ENCODE peak calls at places on chromosomes 5 and 9, in nine cellular contexts. N is activated CD4-positive, alpha-beta memory T cell treated with anti-CD3 and anti-CD28 coated beads, Interleukin-2, amount 10 ng/mL, durations not matched to agents 7 days and 5 days; U is M059J; H is stimulated activated CD4-positive, alpha-beta T cell treated with anti-CD3 and anti-CD28 coated beads, TNF-alpha, amount 100 ng/mL, for 24 hours; Y is NCI-H69; A is NCI-H1092; K is GM13976; E is HFFc6; F is NCI-H524. S is an unnamed sample.

GRCh38 chr5:75734913-75735789 is 17.9 kb upstream of the POC5 start:
- DNase-seq in N (peak), K (peak), H (no peak), U (peak), A (no peak), Y (peak), F (peak), E (peak), S (peak)

GRCh38 chr9:86099695-86100364 is 472 bp upstream of the GOLM1 start:
- DNase-seq in F (no peak), E (peak), U (no peak), K (peak), N (peak), Y (peak), A (no peak), H (no peak), S (peak)

GRCh38 chr9:35908484-35909125 is 685 bp upstream of the SPAAR start:
- DNase-seq in E (no peak), A (no peak), Y (peak), N (no peak), H (no peak), F (peak), U (no peak), K (no peak), S (peak)

GRCh38 chr5:162637501-162637900 is 569.9 kb downstream of the GABRG2 start:
- DNase-seq in N (no peak), U (no peak), Y (no peak), F (no peak), K (no peak), A (no peak), E (no peak), H (no peak), S (no peak)

GRCh38 chr5:15008911-15009310 is 137.3 kb upstream of the ANKH start:
- DNase-seq in U (no peak), F (no peak), E (no peak), H (no peak), N (no peak), A (no peak), Y (peak), K (no peak), S (no peak)

GRCh38 chr5:179127136-179128040 is 67.2 kb downstream of the ZNF354C start:
- DNase-seq in Y (no peak), A (no peak), E (no peak), H (no peak), F (no peak), K (no peak), U (no peak), N (no peak), S (no peak)

GRCh38 chr9:133186736-133187135 is 22.3 kb downstream of the OBP2B start:
- DNase-seq in F (no peak), U (no peak), N (no peak), K (no peak), E (no peak), H (no peak), Y (no peak), A (no peak), S (no peak)

GRCh38 chr9:78112004-78112403 is 80.4 kb upstream of the GNAQ start:
- DNase-seq in F (no peak), H (no peak), E (no peak), K (no peak), A (no peak), Y (no peak), U (no peak), N (no peak), S (no peak)

GRCh38 chr5:160434022-160434531 is 12.4 kb downstream of the PTTG1 start:
- DNase-seq in F (peak), H (no peak), E (no peak), Y (peak), N (no peak), U (peak), A (peak), K (peak), S (no peak)

GRCh38 chr9:112086627-112087026 is 88.5 kb downstream of the SUSD1 start:
- DNase-seq in H (no peak), E (peak), F (peak), U (peak), N (no peak), Y (peak), K (no peak), A (no peak), S (peak)

GRCh38 chr5:139808481-139809330 is 13.1 kb downstream of the PSD2 start:
- DNase-seq in F (no peak), U (peak), K (peak), A (no peak), H (no peak), E (peak), Y (no peak), N (peak), S (peak)

GRCh38 chr9:130414910-130415746 is 29.6 kb upstream of the ASS1 start:
- DNase-seq in N (no peak), E (no peak), F (peak), U (no peak), H (no peak), K (no peak), Y (peak), A (no peak), S (no peak)

GRCh38 chr9:112443636-112444035 is 43.0 kb upstream of the KIAA1958 start:
- DNase-seq in A (no peak), F (no peak), N (no peak), U (no peak), K (no peak), H (no peak), E (no peak), Y (no peak), S (no peak)

GRCh38 chr5:176466245-176466871 is 18.2 kb downstream of the FAF2 start:
- DNase-seq in Y (no peak), U (peak), F (no peak), H (no peak), E (peak), A (no peak), K (no peak), N (no peak), S (peak)

GRCh38 chr9:131835132-131835910 is 95.4 kb upstream of the RAPGEF1 start:
- DNase-seq in H (no peak), U (no peak), N (no peak), E (no peak), K (no peak), Y (no peak), F (no peak), A (no peak), S (no peak)

GRCh38 chr5:139710370-139711066 is 62.4 kb downstream of the CXXC5 start:
- DNase-seq in F (no peak), E (peak), N (peak), A (peak), U (peak), H (no peak), Y (peak), K (peak), S (peak)

GRCh38 chr5:4053111-4053510 is 457.5 kb downstream of the IRX1 start:
- DNase-seq in E (no peak), Y (no peak), K (no peak), F (no peak), N (no peak), A (no peak), U (no peak), H (no peak), S (no peak)

GRCh38 chr5:158340608-158341007 is 481.7 kb upstream of the CLINT1 start:
- DNase-seq in H (no peak), N (no peak), F (no peak), E (no peak), Y (no peak), K (no peak), A (no peak), U (no peak), S (no peak)